ENCODE peak calls at places on chromosomes 13 and 19, in ten cellular contexts. Q is breast epithelium, P is gastrocnemius medialis, S is GM13977, C is choroid plexus epithelial cell, A is AG10803, M is foreskin keratinocyte, O is fibroblast of pulmonary artery, I is OCI-LY7, X is progenitor cell of endocrine pancreas. D is an unnamed sample.

GRCh38 chr13:80245162-80245733 is 95.7 kb downstream of the SPRY2 start:
- DNase-seq in O (no peak), C (no peak), M (no peak), I (no peak), P (no peak), A (no peak), S (no peak), X (no peak), Q (no peak), D (no peak)

GRCh38 chr19:11698231-11698630 is 40.5 kb downstream of the ZNF823 start:
- DNase-seq in C (no peak), S (no peak), O (no peak), P (no peak), Q (no peak), A (no peak), M (no peak), X (no peak), I (no peak), D (no peak)

GRCh38 chr13:33918199-33918932 is 100.4 kb downstream of the RFC3 start:
- DNase-seq in Q (no peak), A (peak), X (no peak), C (peak), S (no peak), M (peak), O (peak), I (no peak), P (no peak), D (no peak)

GRCh38 chr19:8074501-8074900 is 21.9 kb downstream of the CCL25 start:
- DNase-seq in O (no peak), C (peak), M (no peak), I (no peak), X (no peak), Q (no peak), S (no peak), A (no peak), P (no peak), D (no peak)

GRCh38 chr19:11256189-11256588 is 6.1 kb downstream of the DOCK6 start:
- DNase-seq in M (no peak), Q (no peak), C (peak), A (peak), P (no peak), X (no peak), O (peak), I (no peak), S (no peak), D (no peak)

GRCh38 chr19:13428352-13428751 is 77.9 kb downstream of the CACNA1A start:
- DNase-seq in Q (no peak), A (peak), P (no peak), X (no peak), I (peak), C (peak), M (peak), S (peak), O (peak), D (no peak)

GRCh38 chr13:47903836-47904235 is 97.2 kb downstream of the SUCLA2 start:
- DNase-seq in M (no peak), P (no peak), O (peak), Q (no peak), A (peak), S (peak), C (peak), X (no peak), I (no peak), D (no peak)

GRCh38 chr19:48836089-48837017 is at the start of gene HSD17B14:
- DNase-seq in C (peak), I (no peak), S (no peak), M (no peak), P (no peak), X (peak), A (peak), Q (peak), O (peak), D (no peak)

GRCh38 chr13:102187313-102187712 is 214.5 kb downstream of the FGF14 start:
- DNase-seq in A (no peak), P (no peak), X (no peak), O (no peak), I (no peak), S (no peak), M (no peak), Q (no peak), C (no peak), D (no peak)

GRCh38 chr13:99339736-99340392 is 32.7 kb upstream of the GPR183 start:
- DNase-seq in A (peak), M (no peak), S (no peak), Q (peak), O (peak), I (no peak), P (no peak), C (peak), X (no peak), D (no peak)

GRCh38 chr13:33763021-33763420 is 54.9 kb upstream of the RFC3 start:
- DNase-seq in X (no peak), A (no peak), I (no peak), Q (no peak), S (no peak), C (no peak), P (no peak), M (no peak), O (peak), D (no peak)

GRCh38 chr19:13637664-13638063 is 126.7 kb upstream of the MRI1 start:
- DNase-seq in Q (no peak), A (peak), O (no peak), C (no peak), I (no peak), S (no peak), P (no peak), M (peak), X (no peak), D (no peak)

GRCh38 chr13:71396149-71396548 is 470.9 kb downstream of the DACH1 start:
- DNase-seq in S (no peak), P (no peak), X (no peak), I (no peak), O (no peak), M (no peak), Q (no peak), A (no peak), C (no peak), D (no peak)

GRCh38 chr13:30751183-30751933 is 16.0 kb downstream of the ALOX5AP start:
- DNase-seq in M (no peak), A (no peak), C (no peak), X (no peak), S (no peak), O (no peak), P (no peak), I (no peak), Q (no peak), D (no peak)

GRCh38 chr13:95191821-95192220 is 109.4 kb downstream of the ABCC4 start:
- DNase-seq in I (peak), S (peak), Q (no peak), O (peak), C (peak), P (peak), X (peak), M (peak), A (peak), D (peak)

GRCh38 chr13:59861676-59862075 is 302.1 kb downstream of the DIAPH3 start:
- DNase-seq in O (peak), X (no peak), C (peak), Q (no peak), P (no peak), A (no peak), I (no peak), S (no peak), M (no peak), D (no peak)

GRCh38 chr19:35641515-35642151 is at the start of gene ETV2:
- DNase-seq in O (peak), Q (no peak), P (no peak), C (peak), M (no peak), X (no peak), A (no peak), I (peak), S (peak), D (no peak)

GRCh38 chr19:56404705-56405056 is 549 bp downstream of the ZNF583 start:
- DNase-seq in O (no peak), M (no peak), S (no peak), C (no peak), Q (no peak), I (no peak), X (no peak), P (no peak), A (peak), D (peak)

GRCh38 chr13:51623473-51623872 is 39.2 kb downstream of the WDFY2 start:
- DNase-seq in C (peak), I (no peak), O (no peak), A (peak), Q (no peak), P (no peak), M (no peak), S (no peak), X (no peak), D (no peak)

GRCh38 chr19:54470991-54471782 is 1.9 kb downstream of the CDC42EP5 start:
- DNase-seq in M (peak), S (no peak), Q (no peak), X (no peak), I (no peak), O (no peak), P (no peak), C (no peak), A (no peak), D (no peak)

GRCh38 chr19:58569943-58570670 is 3.0 kb downstream of the MZF1 start:
- DNase-seq in P (peak), Q (no peak), O (no peak), I (no peak), C (no peak), A (no peak), X (no peak), S (no peak), M (no peak), D (no peak)

GRCh38 chr19:42442833-42443232 is at the start of gene CXCL17:
- DNase-seq in M (no peak), S (no peak), C (no peak), X (no peak), O (no peak), P (no peak), I (no peak), A (no peak), Q (no peak), D (no peak)

GRCh38 chr13:27018882-27019281 is 152.7 kb downstream of the USP12 start:
- DNase-seq in S (no peak), O (no peak), X (no peak), A (no peak), C (no peak), I (no peak), P (no peak), M (no peak), Q (no peak), D (no peak)

GRCh38 chr13:113547248-113547971 is 37.1 kb upstream of the TFDP1 start:
- DNase-seq in I (no peak), A (peak), C (peak), M (no peak), S (no peak), Q (no peak), X (no peak), P (peak), O (peak), D (no peak)

GRCh38 chr13:87524775-87525174 is 146.4 kb upstream of the SLITRK5 start:
- DNase-seq in I (no peak), X (no peak), S (no peak), Q (no peak), A (no peak), C (no peak), M (peak), O (no peak), P (no peak), D (no peak)

GRCh38 chr13:62512194-62513141 is 1096.8 kb upstream of the PCDH20 start:
- DNase-seq in S (peak), P (no peak), X (no peak), A (peak), I (peak), Q (no peak), C (peak), M (peak), O (peak), D (peak)

GRCh38 chr13:98279473-98280175 is 102.6 kb upstream of the RNF113B start:
- DNase-seq in I (peak), C (no peak), O (no peak), A (no peak), S (no peak), P (no peak), X (no peak), Q (no peak), M (no peak), D (peak)

GRCh38 chr19:7766535-7766934 is 3.5 kb downstream of the CLEC4M start:
- DNase-seq in P (no peak), O (no peak), A (no peak), C (no peak), X (no peak), M (no peak), I (no peak), Q (no peak), S (no peak), D (no peak)

GRCh38 chr19:14616310-14616870 is 33.5 kb downstream of the CLEC17A start:
- DNase-seq in M (no peak), C (no peak), I (no peak), Q (no peak), P (no peak), X (no peak), O (no peak), A (no peak), S (no peak), D (no peak)

GRCh38 chr13:25172303-25172630 is 179 bp upstream of the AMER2 start:
- DNase-seq in O (no peak), I (no peak), X (no peak), A (no peak), C (no peak), S (no peak), M (no peak), P (no peak), Q (no peak), D (no peak)

GRCh38 chr13:48962281-48962680 is 13.4 kb upstream of the FNDC3A start:
- DNase-seq in Q (no peak), C (peak), O (peak), M (peak), X (no peak), P (no peak), I (no peak), S (no peak), A (no peak), D (no peak)

GRCh38 chr13:112603641-112604220 is 15.8 kb upstream of the TUBGCP3 start:
- DNase-seq in S (no peak), A (no peak), C (peak), O (peak), P (no peak), Q (no peak), I (no peak), X (no peak), M (no peak), D (no peak)

GRCh38 chr19:18439025-18439909 is 1.3 kb upstream of the ISYNA1 start:
- DNase-seq in A (peak), C (peak), Q (no peak), P (no peak), O (peak), X (no peak), I (no peak), M (peak), S (no peak), D (no peak)

GRCh38 chr19:3358919-3359849 is 7.2 kb upstream of the NFIC start:
- DNase-seq in M (no peak), O (peak), C (peak), I (peak), X (no peak), Q (no peak), P (no peak), S (peak), A (peak), D (no peak)

GRCh38 chr13:75384881-75385707 is 96.9 kb downstream of the TBC1D4 start:
- DNase-seq in A (no peak), S (no peak), I (peak), P (no peak), Q (no peak), C (no peak), O (no peak), X (no peak), M (no peak), D (no peak)

GRCh38 chr19:772730-773436 is 22.0 kb downstream of the MISP start:
- DNase-seq in S (no peak), I (no peak), Q (no peak), C (no peak), X (no peak), A (no peak), P (no peak), M (no peak), O (no peak), D (no peak)

GRCh38 chr19:18291019-18291524 is 9.7 kb upstream of the JUND start:
- DNase-seq in X (no peak), S (no peak), C (no peak), I (no peak), M (no peak), P (no peak), A (no peak), Q (no peak), O (no peak), D (no peak)

GRCh38 chr13:73985789-73986188 is 148.4 kb downstream of the KLF12 start:
- DNase-seq in Q (no peak), S (no peak), C (no peak), A (no peak), I (peak), P (no peak), X (no peak), O (no peak), M (no peak), D (no peak)

GRCh38 chr13:29428310-29428991 is 167.0 kb downstream of the SLC7A1 start:
- DNase-seq in M (no peak), S (no peak), X (no peak), P (no peak), O (no peak), Q (no peak), C (peak), A (no peak), I (no peak), D (no peak)
- TF ChIP-seq CTCF in M (no peak), S (no peak), X (peak), P (no peak), O (no peak), Q (no peak), C (no peak), A (no peak), I (no peak), D (no peak)

GRCh38 chr13:111531505-111531904 is 211.1 kb downstream of the TEX29 start:
- DNase-seq in A (peak), P (no peak), I (no peak), X (no peak), O (peak), Q (no peak), M (no peak), C (peak), S (no peak), D (no peak)
- TF ChIP-seq CTCF in A (no peak), P (no peak), I (peak), X (peak), O (no peak), Q (no peak), M (no peak), C (peak), S (no peak), D (no peak)

GRCh38 chr19:45352471-45352870 is 11.9 kb downstream of the KLC3 start:
- DNase-seq in X (no peak), A (no peak), Q (no peak), I (no peak), S (no peak), P (no peak), C (no peak), M (no peak), O (no peak), D (no peak)
- TF ChIP-seq CTCF in X (no peak), A (no peak), Q (no peak), I (no peak), S (no peak), P (no peak), C (no peak), M (no peak), O (no peak), D (no peak)

GRCh38 chr13:32642316-32642715 is 56.1 kb downstream of the PDS5B start:
- DNase-seq in P (no peak), I (no peak), C (no peak), Q (no peak), O (no peak), A (no peak), X (no peak), S (no peak), M (no peak), D (no peak)

GRCh38 chr13:32645854-32646253 is 59.6 kb downstream of the PDS5B start:
- DNase-seq in S (no peak), M (no peak), C (no peak), P (no peak), I (peak), Q (no peak), O (no peak), A (no peak), X (no peak), D (peak)

GRCh38 chr13:32642858-32643257 is 56.6 kb downstream of the PDS5B start:
- DNase-seq in O (no peak), C (no peak), M (no peak), X (no peak), Q (no peak), P (no peak), A (no peak), I (no peak), S (no peak), D (no peak)

GRCh38 chr13:32650705-32651311 is 64.6 kb downstream of the PDS5B start:
- DNase-seq in C (peak), S (peak), M (peak), X (no peak), A (peak), P (peak), O (peak), Q (no peak), I (peak), D (peak)

GRCh38 chr13:32647926-32648325 is 61.7 kb downstream of the PDS5B start:
- DNase-seq in O (no peak), X (no peak), I (peak), M (no peak), Q (no peak), S (no peak), P (no peak), A (no peak), C (no peak), D (no peak)
- TF ChIP-seq CTCF in O (no peak), X (no peak), I (peak), M (no peak), Q (no peak), S (no peak), P (no peak), A (no peak), C (no peak), D (peak)

GRCh38 chr19:16359964-16360363 is 35.3 kb downstream of the KLF2 start:
- DNase-seq in I (no peak), X (no peak), C (no peak), A (no peak), P (no peak), M (no peak), O (no peak), S (no peak), Q (no peak), D (no peak)

GRCh38 chr19:16358456-16358855 is 33.8 kb downstream of the KLF2 start:
- DNase-seq in A (no peak), X (no peak), I (no peak), M (no peak), S (no peak), O (no peak), Q (no peak), C (no peak), P (no peak), D (no peak)

GRCh38 chr19:16361254-16361653 is 36.6 kb downstream of the KLF2 start:
- DNase-seq in I (no peak), C (no peak), M (no peak), S (no peak), Q (no peak), A (peak), O (no peak), P (no peak), X (no peak), D (no peak)

GRCh38 chr19:16360738-16361137 is 36.1 kb downstream of the KLF2 start:
- DNase-seq in Q (no peak), P (no peak), I (no peak), S (no peak), A (no peak), X (no peak), C (no peak), O (no peak), M (no peak), D (no peak)

DNA sequence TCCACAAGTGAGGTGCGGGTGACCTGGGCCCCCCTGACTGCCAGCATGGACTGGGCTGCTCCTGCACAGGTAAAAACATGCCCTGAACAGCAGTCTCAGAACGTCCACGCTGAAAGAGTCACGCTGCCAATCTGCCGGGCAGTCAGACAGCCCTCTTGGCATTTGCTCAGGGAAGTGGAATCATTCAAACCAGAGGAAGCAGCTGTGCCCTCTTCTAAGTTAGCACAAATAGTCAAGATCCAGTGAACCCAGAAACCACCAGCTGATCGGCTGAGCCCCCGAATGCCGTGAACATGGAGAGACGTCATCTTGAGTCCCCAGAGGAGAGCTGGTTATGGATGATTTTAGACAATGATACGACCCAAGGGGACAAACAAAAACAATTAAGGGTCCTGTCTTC is 34.4 kb downstream of the KLF2 start:
- DNase-seq in I (no peak), O (no peak), Q (peak), P (no peak), C (no peak), A (no peak), X (no peak), S (no peak), M (no peak), D (no peak)
- TF ChIP-seq CTCF in I (no peak), O (no peak), Q (no peak), P (no peak), C (no peak), A (no peak), X (no peak), S (no peak), M (no peak), D (no peak)

DNA sequence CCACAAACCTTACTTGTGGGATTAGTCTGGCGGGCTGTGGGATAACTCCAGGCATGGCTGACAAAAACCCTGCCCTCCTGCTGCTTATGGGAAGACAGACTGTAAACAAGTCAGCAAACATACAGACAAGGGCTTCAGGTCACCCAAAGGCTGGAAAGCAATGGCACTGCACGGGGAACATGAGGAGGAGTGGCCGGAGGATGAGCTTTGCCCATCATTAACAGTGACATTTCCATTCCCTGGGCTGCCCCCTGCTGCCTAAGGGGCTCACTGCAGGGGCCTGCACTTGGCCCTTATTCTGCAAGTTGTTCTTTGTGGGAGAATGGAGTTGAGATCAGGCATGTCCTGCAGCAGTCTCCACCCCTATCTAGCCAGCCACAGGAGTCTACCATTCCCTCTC is 91.3 kb downstream of the UQCRFS1 start:
- DNase-seq in P (no peak), O (no peak), M (no peak), A (peak), X (no peak), Q (no peak), S (no peak), I (no peak), C (no peak), D (no peak)
- TF ChIP-seq CTCF in P (no peak), O (peak), M (no peak), A (peak), X (peak), Q (no peak), S (peak), I (peak), C (peak), D (peak)

D was measured in GM12864.